ENCODE peak calls at places on chromosomes 11 and 22, in six cellular contexts. D, U, S, Y, N and K are unnamed samples.

GRCh38 chr11:19734171-19734570 is 21.5 kb downstream of the NAV2 start:
- DNase-seq in Y (no peak), D (no peak), N (no peak), S (no peak), U (no peak), K (no peak)

GRCh38 chr11:65431452-65432132 is 9.0 kb downstream of the NEAT1 start:
- DNase-seq in N (peak), D (no peak), S (peak), Y (peak), U (no peak), K (no peak)

GRCh38 chr11:78641541-78641940 is 66.9 kb upstream of the NARS2 start:
- DNase-seq in D (no peak), U (no peak), S (no peak), N (no peak), Y (no peak), K (no peak)

GRCh38 chr11:117483372-117483771 is 155.7 kb downstream of the CEP164 start:
- DNase-seq in U (no peak), S (no peak), N (no peak), D (no peak), Y (no peak), K (no peak)

GRCh38 chr11:100823360-100823759 is 136.3 kb downstream of the ARHGAP42 start:
- DNase-seq in S (no peak), D (peak), Y (peak), N (peak), U (no peak), K (no peak)

GRCh38 chr11:8294251-8294935 is 30.7 kb upstream of the LMO1 start:
- DNase-seq in Y (no peak), U (no peak), D (no peak), S (no peak), N (no peak), K (no peak)

GRCh38 chr11:69238562-69239319 is 55.2 kb upstream of the MYEOV start:
- DNase-seq in U (no peak), Y (no peak), N (no peak), S (no peak), D (no peak), K (no peak)

GRCh38 chr11:14082338-14082737 is 119.8 kb downstream of the SPON1 start:
- DNase-seq in Y (no peak), D (no peak), S (no peak), U (no peak), N (no peak), K (no peak)

GRCh38 chr11:77217156-77217555 is 84.3 kb downstream of the GDPD4 start:
- DNase-seq in N (no peak), U (no peak), D (no peak), S (no peak), Y (no peak), K (no peak)

GRCh38 chr11:33329705-33330329 is 72.6 kb downstream of the HIPK3 start:
- DNase-seq in U (peak), Y (peak), D (peak), S (peak), N (peak), K (no peak)

GRCh38 chr11:76510060-76511047 is 65.5 kb downstream of the EMSY start:
- DNase-seq in D (peak), Y (peak), U (no peak), S (no peak), N (peak), K (no peak)

GRCh38 chr11:21121991-21122390 is 452.6 kb downstream of the NELL1 start:
- DNase-seq in D (no peak), N (no peak), S (no peak), Y (no peak), U (no peak), K (no peak)

GRCh38 chr22:19178065-19178658 is 374 bp downstream of the SLC25A1 start:
- DNase-seq in Y (no peak), S (peak), N (peak), U (peak), D (no peak), K (peak)

GRCh38 chr11:63845911-63846310 is 7.0 kb downstream of the MARK2 start:
- DNase-seq in D (no peak), S (no peak), Y (no peak), N (no peak), U (no peak), K (no peak)

GRCh38 chr22:31045900-31046587 is 35.1 kb upstream of the SMTN start:
- DNase-seq in N (no peak), Y (no peak), D (no peak), U (no peak), S (no peak), K (no peak)

GRCh38 chr22:39148727-39149535 is 3.5 kb downstream of the CBX7 start:
- DNase-seq in D (no peak), U (peak), N (no peak), Y (no peak), S (no peak), K (peak)

GRCh38 chr11:114604179-114604813 is 8.7 kb upstream of the NXPE4 start:
- DNase-seq in Y (no peak), U (no peak), N (no peak), S (no peak), D (no peak), K (no peak)

GRCh38 chr11:117521974-117522373 is 194.3 kb downstream of the CEP164 start:
- DNase-seq in U (no peak), N (no peak), S (no peak), D (no peak), Y (no peak), K (no peak)

GRCh38 chr11:76371170-76371569 is 9.8 kb downstream of the THAP12 start:
- DNase-seq in U (no peak), N (peak), Y (peak), D (peak), S (no peak), K (no peak)

GRCh38 chr22:27378343-27378800 is 423.2 kb downstream of the MN1 start:
- DNase-seq in Y (no peak), D (no peak), S (no peak), U (no peak), N (no peak), K (no peak)

GRCh38 chr11:27234043-27234668 is 128.9 kb downstream of the CCDC34 start:
- DNase-seq in S (no peak), Y (peak), D (peak), N (peak), U (no peak), K (no peak)

GRCh38 chr22:38982008-38982927 is at the start of gene APOBEC3B:
- DNase-seq in D (peak), N (peak), S (peak), U (peak), Y (peak), K (peak)

GRCh38 chr11:28964811-28965210 is 856.6 kb downstream of the METTL15 start:
- DNase-seq in S (no peak), N (no peak), Y (no peak), U (no peak), D (no peak), K (no peak)

GRCh38 chr11:10481567-10482349 is 26.7 kb downstream of the AMPD3 start:
- DNase-seq in U (no peak), Y (no peak), N (no peak), D (no peak), S (no peak), K (no peak)

GRCh38 chr11:97909544-97910394 is 1111.0 kb upstream of the CNTN5 start:
- DNase-seq in N (peak), Y (peak), U (no peak), D (no peak), S (no peak), K (no peak)

GRCh38 chr22:46089426-46090041 is 60.8 kb upstream of the PPARA start:
- DNase-seq in Y (no peak), U (no peak), S (no peak), N (no peak), D (no peak), K (no peak)

GRCh38 chr11:118998388-118998717 is 415 bp downstream of the CENATAC start:
- DNase-seq in D (no peak), Y (no peak), U (no peak), S (no peak), N (no peak), K (no peak)

GRCh38 chr11:36591433-36591832 is 2.9 kb upstream of the IFTAP start:
- DNase-seq in N (no peak), D (no peak), U (no peak), Y (no peak), S (no peak), K (no peak)

GRCh38 chr22:29762263-29762662 is 4.5 kb downstream of the ZMAT5 start:
- DNase-seq in N (no peak), D (no peak), Y (no peak), U (no peak), S (no peak), K (no peak)

GRCh38 chr11:78802058-78802633 is 227.5 kb upstream of the NARS2 start:
- DNase-seq in N (peak), D (no peak), Y (peak), S (no peak), U (no peak), K (no peak)